ENCODE peak calls at places on chromosome 9, in five cellular contexts. B, G, H, J and K are unnamed samples.

GRCh38 chr9:20544953-20545622 is 77.2 kb downstream of the MLLT3 start:
- DNase-seq in B (no peak), G (no peak), H (no peak), J (no peak), K (no peak)

GRCh38 chr9:91302831-91303230 is 58.9 kb downstream of the AUH start:
- DNase-seq in B (peak; percentile 12), G (peak; percentile 93), H (peak; percentile 79), J (no peak), K (peak; percentile 50)

GRCh38 chr9:81578606-81579005 is 110.7 kb downstream of the TLE1 start:
- DNase-seq in B (no peak), G (peak; percentile 74), H (no peak), J (no peak), K (no peak)

GRCh38 chr9:38263534-38263933 is 129.0 kb upstream of the ALDH1B1 start:
- DNase-seq in B (peak; percentile 7), G (peak; percentile 48), H (peak; percentile 7), J (no peak), K (no peak)

GRCh38 chr9:90642570-90643539 is at the start of gene DIRAS2:
- DNase-seq in B (no peak), G (peak; percentile 43), H (peak; percentile 6), J (no peak), K (peak; percentile 29)

GRCh38 chr9:38526571-38526970 is 93.8 kb downstream of the ANKRD18A start:
- DNase-seq in B (no peak), G (no peak), H (no peak), J (no peak), K (no peak)

GRCh38 chr9:36798350-36799065 is 225.8 kb downstream of the MELK start:
- DNase-seq in B (peak; percentile 24), G (no peak), H (no peak), J (no peak), K (peak; percentile 76)

GRCh38 chr9:114452219-114453169 is 52.8 kb downstream of the WHRN start:
- DNase-seq in B (no peak), G (no peak), H (no peak), J (no peak), K (no peak)

GRCh38 chr9:32581512-32582143 is 8.7 kb upstream of the NDUFB6 start:
- DNase-seq in B (peak; percentile 61), G (peak; percentile 67), H (peak; percentile 71), J (no peak), K (peak; percentile 36)

GRCh38 chr9:126165755-126166154 is 160.9 kb upstream of the MVB12B start:
- DNase-seq in B (no peak), G (no peak), H (no peak), J (no peak), K (no peak)

GRCh38 chr9:36053971-36054370 is 17.3 kb downstream of the RECK start:
- DNase-seq in B (peak; percentile 16), G (no peak), H (no peak), J (no peak), K (peak; percentile 4)

GRCh38 chr9:36436909-36437308 is 36.8 kb upstream of the RNF38 start:
- DNase-seq in B (no peak), G (peak; percentile 20), H (no peak), J (no peak), K (no peak)

GRCh38 chr9:20270176-20270575 is 352.1 kb downstream of the MLLT3 start:
- DNase-seq in B (no peak), G (no peak), H (no peak), J (no peak), K (no peak)

DNA sequence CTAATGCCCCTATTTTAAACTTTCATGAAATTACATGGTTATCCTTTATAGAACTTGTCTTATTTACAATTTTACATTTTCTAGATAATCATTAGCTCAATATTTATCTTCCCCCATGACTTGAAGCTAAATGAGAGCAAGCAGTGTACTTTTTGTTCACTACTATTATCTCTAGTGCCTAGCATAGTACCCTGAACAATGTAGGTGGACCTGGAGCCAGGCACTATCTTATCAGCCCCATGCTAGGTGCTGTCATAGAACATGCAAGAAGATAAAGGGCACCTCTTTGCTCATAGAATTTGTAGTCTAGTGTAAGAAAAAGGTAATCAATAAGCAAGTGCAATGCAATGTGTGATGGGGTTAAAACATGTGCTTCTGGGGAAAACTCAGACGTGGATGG is 399.9 kb downstream of the ELAVL2 start:
- DNase-seq in B (no peak), G (no peak), H (no peak), J (no peak), K (no peak)
- TF ChIP-seq RAD21 in B (no peak), G (no peak), H (no peak), J (no peak), K (no peak)

DNA sequence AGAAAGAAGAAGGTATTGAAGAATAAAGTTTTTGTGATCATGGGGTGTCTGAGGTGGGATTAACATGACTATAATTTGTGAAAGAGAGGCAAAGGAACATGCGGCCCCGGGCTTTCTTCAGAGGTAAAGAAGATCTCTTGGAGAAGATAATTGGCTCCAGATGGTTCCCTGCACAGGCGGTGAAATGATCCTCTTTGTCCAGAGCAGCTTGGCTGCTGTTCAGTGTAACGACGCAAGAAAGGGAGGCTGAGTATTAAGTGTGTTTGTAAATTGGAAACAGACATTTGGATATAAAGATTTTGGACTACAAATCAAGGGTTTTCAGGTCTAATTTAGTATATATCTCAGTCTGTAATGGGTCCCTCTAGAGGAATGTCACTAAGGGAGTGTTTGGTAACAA is 4.3 kb downstream of the EQTN start:
- DNase-seq in B (no peak), G (peak; percentile 7), H (no peak), J (no peak), K (no peak)
- TF ChIP-seq RAD21 in B (no peak), G (no peak), H (no peak), J (no peak), K (no peak)

GRCh38 chr9:127931092-127931881 is 710 bp upstream of the PIP5KL1 start:
- DNase-seq in B (peak; percentile 50), G (peak; percentile 74), H (no peak), J (no peak), K (peak; percentile 77)
- TF ChIP-seq RAD21 in B (no peak), G (no peak), H (no peak), J (no peak), K (no peak)

DNA sequence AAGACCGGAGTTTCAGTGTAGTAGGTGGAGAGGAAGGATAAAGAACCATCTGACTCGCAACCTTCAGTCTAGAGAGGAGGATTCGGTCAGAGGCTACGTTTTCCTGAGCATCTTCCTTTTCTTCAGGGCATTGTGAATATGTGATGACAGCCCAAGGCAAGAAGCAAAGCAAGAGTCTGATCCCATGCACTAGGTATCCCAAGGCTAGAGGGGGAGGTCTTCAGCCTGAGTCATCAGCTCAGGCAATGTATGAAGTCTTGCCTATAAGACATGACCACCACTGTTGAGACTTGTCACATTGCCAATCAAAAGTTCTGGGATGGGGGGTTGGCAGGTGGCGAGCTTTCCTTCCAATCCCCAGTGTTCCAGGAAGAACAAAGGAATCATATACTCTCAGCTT is 63.3 kb downstream of the UGCG start:
- DNase-seq in B (no peak), G (peak; percentile 70), H (no peak), J (no peak), K (no peak)
- TF ChIP-seq RAD21 in B (no peak), G (no peak), H (no peak), J (no peak), K (no peak)

DNA sequence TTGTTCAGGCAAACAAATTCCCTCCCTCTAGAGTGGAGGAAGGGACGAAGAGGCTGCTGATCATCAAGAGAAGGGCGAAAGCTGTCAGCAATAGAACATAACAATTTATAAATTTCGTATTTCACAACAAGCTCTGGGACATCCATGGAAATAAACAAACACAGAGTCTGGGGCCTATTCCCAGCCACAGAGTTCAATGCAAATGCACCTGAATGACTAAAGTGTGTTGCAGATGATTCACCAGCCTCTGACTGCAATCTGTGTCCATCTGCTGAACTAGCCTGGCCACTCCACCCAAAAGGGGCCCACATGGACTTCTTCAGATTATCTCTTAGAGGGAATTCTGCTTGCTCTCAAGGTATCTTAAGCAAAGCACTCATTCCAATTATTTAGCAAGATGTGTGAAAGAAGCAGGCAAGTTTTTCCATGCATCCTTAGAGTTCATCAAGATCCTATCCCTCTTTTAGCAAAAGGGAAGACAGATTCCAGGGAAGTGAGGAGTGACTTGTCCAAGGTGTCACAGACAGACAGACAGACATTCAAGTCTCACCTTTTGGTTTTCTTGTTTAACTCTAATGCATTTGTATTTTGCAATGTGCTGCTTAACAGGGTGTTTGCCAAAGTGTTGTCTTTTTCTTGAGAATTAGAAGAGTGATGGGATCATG is 307.8 kb upstream of the PAPPA start:
- DNase-seq in B (no peak), G (peak; percentile 92), H (no peak), J (no peak), K (peak; percentile 23)
- TF ChIP-seq RAD21 in B (no peak), G (no peak), H (no peak), J (no peak), K (no peak)

GRCh38 chr9:18564018-18564880 is 90.3 kb downstream of the ADAMTSL1 start:
- DNase-seq in B (no peak), G (no peak), H (no peak), J (no peak), K (no peak)
- TF ChIP-seq RAD21 in B (no peak), G (no peak), H (no peak), J (no peak), K (no peak)

GRCh38 chr9:121698627-121699270 is 47.3 kb downstream of the DAB2IP start:
- DNase-seq in B (no peak), G (no peak), H (no peak), J (no peak), K (no peak)

GRCh38 chr9:121699271-121700164 is 48.1 kb downstream of the DAB2IP start:
- DNase-seq in B (no peak), G (peak; percentile 55), H (no peak), J (no peak), K (no peak)

GRCh38 chr9:121701736-121702261 is 50.4 kb downstream of the DAB2IP start:
- DNase-seq in B (no peak), G (no peak), H (no peak), J (no peak), K (no peak)

GRCh38 chr9:121700831-121701419 is 49.5 kb downstream of the DAB2IP start:
- DNase-seq in B (no peak), G (no peak), H (no peak), J (no peak), K (no peak)

DNA sequence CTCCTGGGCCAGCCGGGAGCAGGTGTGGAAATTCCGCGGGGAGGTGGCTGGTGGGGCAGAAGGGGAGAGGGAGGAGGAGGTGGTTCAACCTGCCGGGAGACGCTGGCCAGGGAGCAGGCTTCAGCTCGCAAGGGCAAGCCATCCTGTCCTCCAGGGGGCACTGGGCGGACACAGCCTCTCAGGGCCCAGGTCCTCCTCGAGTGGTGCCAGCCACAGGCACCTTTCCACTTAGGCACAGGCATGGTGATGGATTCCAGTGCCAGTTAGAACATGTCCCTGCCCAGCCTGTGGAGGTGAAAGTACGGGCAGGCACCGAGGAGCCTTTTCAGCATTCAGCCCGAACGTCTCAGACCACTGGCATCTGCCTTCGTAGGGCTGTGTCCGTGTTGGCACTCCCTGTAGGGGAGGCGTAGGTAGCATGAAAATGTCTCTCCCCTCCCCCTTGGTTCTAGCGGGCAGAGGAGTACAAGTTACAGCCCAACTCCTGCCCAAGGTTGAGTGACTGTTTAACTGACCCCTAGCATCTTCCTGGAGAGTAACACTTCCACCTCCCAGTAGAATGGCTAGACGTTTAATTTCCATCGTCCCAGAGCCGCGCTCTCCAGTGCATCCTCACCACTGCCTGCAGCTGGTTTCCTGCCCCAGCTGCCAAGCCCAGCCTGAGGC is 48.9 kb downstream of the DAB2IP start:
- DNase-seq in B (no peak), G (peak; percentile 48), H (no peak), J (no peak), K (peak; percentile 58)
- TF ChIP-seq RAD21 in B (no peak), G (peak; percentile 64), H (no peak), J (no peak), K (peak; percentile 25)

GRCh38 chr9:80059979-80060378 is 488.2 kb downstream of the TLE4 start:
- DNase-seq in B (no peak), G (no peak), H (no peak), J (no peak), K (no peak)
- TF ChIP-seq RAD21 in B (no peak), G (no peak), H (no peak), J (no peak), K (no peak)